ENCODE peak calls at places on chromosomes 11 and 22, in seven cellular contexts. One of them, this sample, is unnamed.

GRCh38 chr11:74980627-74981026 is 8.1 kb upstream of the NEU3 start:
- DNase-seq in right atrium auricular region: no peak
- DNase-seq in GF-D8: no peak
- DNase-seq in hepatic stellate cell: no peak
- DNase-seq in uterus: no peak
- DNase-seq in AG08395: no peak
- DNase-seq in MV-4-11: peak
- DNase-seq in this sample: no peak

GRCh38 chr11:117819096-117820040 is 5.2 kb downstream of the FXYD2 start:
- DNase-seq in right atrium auricular region: peak
- DNase-seq in GF-D8: peak
- DNase-seq in hepatic stellate cell: peak
- DNase-seq in uterus: peak
- DNase-seq in AG08395: peak
- DNase-seq in MV-4-11: peak
- DNase-seq in this sample: peak

GRCh38 chr11:1842149-1843097 is 3.6 kb downstream of the TNNI2 start:
- DNase-seq in right atrium auricular region: no peak
- DNase-seq in GF-D8: no peak
- DNase-seq in hepatic stellate cell: no peak
- DNase-seq in uterus: no peak
- DNase-seq in AG08395: no peak
- DNase-seq in MV-4-11: no peak
- DNase-seq in this sample: no peak

GRCh38 chr11:69705901-69706787 is 2.3 kb upstream of the FGF19 start:
- DNase-seq in right atrium auricular region: no peak
- DNase-seq in GF-D8: no peak
- DNase-seq in hepatic stellate cell: no peak
- DNase-seq in uterus: no peak
- DNase-seq in AG08395: no peak
- DNase-seq in MV-4-11: no peak
- DNase-seq in this sample: no peak

GRCh38 chr11:35500744-35501143 is 24.7 kb downstream of the PAMR1 start:
- DNase-seq in right atrium auricular region: no peak
- DNase-seq in GF-D8: no peak
- DNase-seq in hepatic stellate cell: no peak
- DNase-seq in uterus: no peak
- DNase-seq in AG08395: no peak
- DNase-seq in MV-4-11: no peak
- DNase-seq in this sample: no peak

GRCh38 chr11:65133724-65134123 is 595 bp downstream of the SYVN1 start:
- DNase-seq in right atrium auricular region: no peak
- DNase-seq in GF-D8: no peak
- DNase-seq in hepatic stellate cell: no peak
- DNase-seq in uterus: peak
- DNase-seq in AG08395: no peak
- DNase-seq in MV-4-11: no peak
- DNase-seq in this sample: no peak

GRCh38 chr22:37243402-37244113 is 511 bp downstream of the RAC2 start:
- DNase-seq in right atrium auricular region: no peak
- DNase-seq in GF-D8: no peak
- DNase-seq in hepatic stellate cell: no peak
- DNase-seq in uterus: no peak
- DNase-seq in AG08395: no peak
- DNase-seq in MV-4-11: peak
- DNase-seq in this sample: no peak

GRCh38 chr11:132942611-132943324 is 589.5 kb downstream of the OPCML start:
- DNase-seq in right atrium auricular region: no peak
- DNase-seq in GF-D8: no peak
- DNase-seq in hepatic stellate cell: no peak
- DNase-seq in uterus: no peak
- DNase-seq in AG08395: no peak
- DNase-seq in MV-4-11: no peak
- DNase-seq in this sample: no peak

GRCh38 chr11:57480409-57481137 is 20.2 kb downstream of the RTN4RL2 start:
- DNase-seq in right atrium auricular region: no peak
- DNase-seq in GF-D8: peak
- DNase-seq in hepatic stellate cell: peak
- DNase-seq in uterus: peak
- DNase-seq in AG08395: peak
- DNase-seq in MV-4-11: peak
- DNase-seq in this sample: peak

GRCh38 chr11:74493816-74494630 is 499 bp upstream of the LIPT2 start:
- DNase-seq in right atrium auricular region: no peak
- DNase-seq in GF-D8: no peak
- DNase-seq in hepatic stellate cell: peak
- DNase-seq in uterus: no peak
- DNase-seq in AG08395: peak
- DNase-seq in MV-4-11: no peak
- DNase-seq in this sample: peak

GRCh38 chr11:120400564-120401364 is 64.6 kb downstream of the ARHGEF12 start:
- DNase-seq in right atrium auricular region: peak
- DNase-seq in GF-D8: no peak
- DNase-seq in hepatic stellate cell: peak
- DNase-seq in uterus: no peak
- DNase-seq in AG08395: peak
- DNase-seq in MV-4-11: peak
- DNase-seq in this sample: peak

GRCh38 chr22:46335201-46336118 is at the start of gene TRMU:
- DNase-seq in right atrium auricular region: peak
- DNase-seq in GF-D8: peak
- DNase-seq in hepatic stellate cell: peak
- DNase-seq in uterus: peak
- DNase-seq in AG08395: peak
- DNase-seq in MV-4-11: peak
- DNase-seq in this sample: peak

GRCh38 chr11:116415095-116415494 is 357.7 kb downstream of the BUD13 start:
- DNase-seq in right atrium auricular region: no peak
- DNase-seq in GF-D8: no peak
- DNase-seq in hepatic stellate cell: no peak
- DNase-seq in uterus: no peak
- DNase-seq in AG08395: no peak
- DNase-seq in MV-4-11: no peak
- DNase-seq in this sample: no peak

GRCh38 chr22:22111267-22111751 is 128.7 kb upstream of the TOP3B start:
- DNase-seq in right atrium auricular region: no peak
- DNase-seq in GF-D8: no peak
- DNase-seq in hepatic stellate cell: peak
- DNase-seq in uterus: no peak
- DNase-seq in AG08395: peak
- DNase-seq in MV-4-11: no peak
- DNase-seq in this sample: peak

GRCh38 chr11:125317416-125317815 is 152.9 kb downstream of the PKNOX2 start:
- DNase-seq in right atrium auricular region: no peak
- DNase-seq in GF-D8: no peak
- DNase-seq in hepatic stellate cell: no peak
- DNase-seq in uterus: no peak
- DNase-seq in AG08395: no peak
- DNase-seq in MV-4-11: no peak
- DNase-seq in this sample: no peak

GRCh38 chr22:44667829-44668189 is 34.2 kb upstream of the PRR5 start:
- DNase-seq in right atrium auricular region: no peak
- DNase-seq in GF-D8: no peak
- DNase-seq in hepatic stellate cell: no peak
- DNase-seq in uterus: no peak
- DNase-seq in AG08395: no peak
- DNase-seq in MV-4-11: no peak
- DNase-seq in this sample: no peak

GRCh38 chr11:82996966-82997606 is 74.6 kb downstream of the RAB30 start:
- DNase-seq in right atrium auricular region: no peak
- DNase-seq in GF-D8: no peak
- DNase-seq in hepatic stellate cell: no peak
- DNase-seq in uterus: no peak
- DNase-seq in AG08395: no peak
- DNase-seq in MV-4-11: no peak
- DNase-seq in this sample: no peak